ENCODE peak calls at places on chromosomes 3 and 15, in seven cellular contexts. B, R, Y, T, F, V and X are unnamed samples. For H3K27me3, the result is how much of the 10 kb centered on the place peaks cover.

GRCh38 chr3:14508966-14509795 is 31.0 kb downstream of the GRIP2 start:
- DNase-seq in B (no peak), R (peak), Y (peak), T (peak), F (peak), V (peak), X (peak)

GRCh38 chr3:141793476-141794260 is 30.5 kb downstream of the GRK7 start:
- DNase-seq in B (no peak), R (no peak), Y (no peak), T (no peak), F (no peak), V (no peak), X (no peak)

GRCh38 chr15:83993591-83993990 is 242.0 kb upstream of the GOLGA6L4 start:
- DNase-seq in B (no peak), R (no peak), Y (no peak), T (peak), F (no peak), V (peak), X (no peak)

GRCh38 chr3:167480748-167481147 is 6.9 kb upstream of the SERPINI2 start:
- DNase-seq in B (no peak), R (no peak), Y (no peak), T (no peak), F (no peak), V (no peak), X (no peak)

GRCh38 chr15:94535298-94536048 is 304.1 kb downstream of the MCTP2 start:
- DNase-seq in B (no peak), R (no peak), Y (no peak), T (no peak), F (no peak), V (no peak), X (no peak)

GRCh38 chr3:24623657-24624056 is 129.0 kb upstream of the THRB start:
- DNase-seq in B (no peak), R (no peak), Y (no peak), T (no peak), F (no peak), V (no peak), X (no peak)

GRCh38 chr15:89845305-89845893 is 30.7 kb upstream of the ANPEP start:
- DNase-seq in B (peak), R (no peak), Y (no peak), T (peak), F (no peak), V (peak), X (no peak)

GRCh38 chr3:190183121-190183520 is 62.4 kb upstream of the P3H2 start:
- DNase-seq in B (peak), R (no peak), Y (no peak), T (no peak), F (no peak), V (peak), X (no peak)

GRCh38 chr15:90203922-90204321 is 2.8 kb downstream of the SEMA4B start:
- DNase-seq in B (no peak), R (no peak), Y (no peak), T (no peak), F (peak), V (no peak), X (no peak)

DNA sequence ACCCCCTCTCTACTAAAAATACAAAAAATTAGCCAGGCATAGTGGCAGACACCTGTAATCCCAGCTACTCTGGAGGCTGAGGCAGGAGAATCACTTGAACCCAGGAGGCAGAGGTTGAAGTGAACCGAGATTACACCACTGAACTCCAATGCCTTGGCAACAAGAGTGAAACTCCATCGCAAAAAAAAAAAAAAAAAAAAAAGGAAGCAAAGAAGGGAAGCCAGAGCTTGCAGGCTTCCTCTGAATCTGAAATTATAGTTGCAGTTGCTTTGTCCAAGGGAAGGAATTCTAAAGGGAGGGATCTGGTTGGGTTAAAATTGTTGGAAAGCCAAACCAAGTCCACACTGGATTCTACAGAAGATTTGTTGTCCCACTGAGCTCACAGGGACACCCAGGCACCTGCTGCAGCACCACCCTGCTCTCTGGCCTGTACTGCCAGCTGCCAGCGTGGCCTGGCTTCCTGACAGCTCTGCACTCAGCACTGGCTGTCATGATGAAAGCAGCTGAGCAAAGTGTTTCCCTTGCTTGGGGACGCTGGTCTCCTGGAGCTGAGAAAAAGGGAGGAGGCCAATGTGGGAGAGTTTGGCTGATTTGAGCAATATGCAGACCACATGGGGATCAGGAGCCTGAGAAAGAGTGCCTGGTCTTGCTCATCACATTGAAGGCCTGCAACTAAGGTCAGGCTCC is 88.8 kb upstream of the HES1 start:
- DNase-seq in B (no peak), R (no peak), Y (no peak), T (peak), F (peak), V (no peak), X (no peak)
- H3K27ac ChIP-seq in B (no peak), R (no peak), Y (no peak), T (peak), F (peak), V (no peak), X (no peak)

DNA sequence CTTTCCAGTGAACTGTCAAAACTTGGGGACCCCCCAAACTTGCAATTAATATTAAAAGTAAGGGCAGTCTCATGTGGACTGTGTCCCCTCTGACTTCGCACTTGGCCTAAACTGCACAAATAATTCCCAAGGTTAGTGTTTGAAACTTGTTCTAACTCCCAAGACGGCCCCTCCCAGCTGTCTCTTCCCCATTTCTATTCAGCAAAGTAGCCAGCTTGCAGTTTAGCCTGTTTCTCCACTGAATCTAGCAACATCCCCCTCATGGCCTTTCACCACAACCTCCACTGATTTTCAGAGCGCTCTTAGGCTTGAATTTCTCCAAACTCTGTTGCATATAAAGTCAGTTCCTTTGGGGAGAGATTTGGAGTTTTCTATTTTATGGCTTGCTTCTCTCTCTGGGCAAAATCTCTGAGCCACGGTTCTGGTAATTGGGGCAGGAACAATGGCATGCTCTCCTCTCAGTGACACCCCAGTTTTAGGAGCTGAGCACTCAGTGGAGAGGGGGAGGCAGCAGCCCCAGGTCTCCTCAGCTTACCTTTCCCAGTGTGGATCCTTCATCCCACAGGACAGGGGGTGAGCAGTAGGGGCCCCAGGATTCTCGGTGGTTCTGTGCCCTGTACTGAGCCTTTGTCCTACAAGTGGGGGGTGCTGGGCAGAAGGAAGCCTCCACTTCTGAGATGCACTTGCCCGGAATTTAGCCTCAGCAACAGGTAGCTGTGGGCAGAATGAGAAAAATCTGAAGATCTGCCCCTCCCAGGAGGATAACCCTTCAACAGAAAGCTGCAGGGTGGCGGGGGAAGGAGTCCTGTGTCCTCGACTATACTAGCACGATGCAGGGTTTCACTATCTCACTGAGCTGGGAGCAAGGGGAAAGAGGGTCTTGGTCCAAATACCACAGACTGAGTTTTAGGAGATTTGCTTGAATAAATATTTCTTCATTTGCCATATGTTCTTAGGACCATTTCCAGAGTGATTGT is 39.3 kb upstream of the GATA2 start:
- DNase-seq in B (no peak), R (no peak), Y (no peak), T (no peak), F (no peak), V (no peak), X (no peak)
- H3K27me3 ChIP-seq in B (under half), R (under half), Y (under half), T (under half), F (under half), V (under half), X (under half)

GRCh38 chr3:56800373-56801150 is 1.2 kb downstream of the ARHGEF3 start:
- DNase-seq in B (no peak), R (peak), Y (peak), T (peak), F (no peak), V (no peak), X (peak)
- H3K4me3 ChIP-seq in B (peak), R (peak), Y (peak), T (peak), F (peak), V (peak), X (peak)

GRCh38 chr3:113721638-113722037 is 24.4 kb downstream of the NAA50 start:
- DNase-seq in B (no peak), R (no peak), Y (no peak), T (no peak), F (no peak), V (no peak), X (no peak)
- H3K27ac ChIP-seq in B (no peak), R (no peak), Y (peak), T (no peak), F (no peak), V (no peak), X (no peak)

DNA sequence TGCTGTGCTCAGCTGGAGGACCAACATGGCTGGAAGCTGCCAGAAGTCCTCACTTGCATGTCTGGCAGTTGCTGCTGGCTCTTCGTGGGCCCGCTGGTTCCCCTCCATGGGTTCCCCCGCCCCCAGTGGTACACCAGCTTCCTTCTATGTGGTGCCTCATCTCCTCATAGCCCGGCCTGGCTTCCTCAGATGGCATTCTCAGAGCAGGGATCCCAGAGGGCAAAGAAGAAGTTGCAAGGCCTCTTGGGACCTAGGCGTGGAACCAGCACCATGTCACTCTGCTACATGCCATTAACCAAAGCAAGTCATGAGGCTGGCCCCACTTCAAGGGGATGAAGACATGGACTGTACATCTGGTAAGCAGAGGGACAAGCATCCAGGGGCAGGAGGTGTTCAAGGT is 2.9 kb upstream of the CFAP92 start:
- DNase-seq in B (no peak), R (no peak), Y (no peak), T (no peak), F (no peak), V (no peak), X (no peak)
- H3K27me3 ChIP-seq in B (half or more), R (under half), Y (under half), T (under half), F (under half), V (half or more), X (under half)

GRCh38 chr15:25176991-25177954 is 222.5 kb downstream of the SNRPN start:
- DNase-seq in B (no peak), R (no peak), Y (no peak), T (no peak), F (peak), V (no peak), X (no peak)
- H3K4me3 ChIP-seq in B (no peak), R (no peak), Y (no peak), T (no peak), F (no peak), V (no peak), X (no peak)

GRCh38 chr15:74663303-74664027 is 32.4 kb downstream of the EDC3 start:
- DNase-seq in B (no peak), R (no peak), Y (no peak), T (no peak), F (no peak), V (no peak), X (no peak)

GRCh38 chr15:74662064-74662860 is 33.6 kb downstream of the EDC3 start:
- DNase-seq in B (no peak), R (no peak), Y (no peak), T (no peak), F (no peak), V (no peak), X (no peak)

GRCh38 chr15:74664670-74665069 is 31.2 kb downstream of the EDC3 start:
- DNase-seq in B (no peak), R (no peak), Y (no peak), T (no peak), F (no peak), V (no peak), X (no peak)

GRCh38 chr15:74667973-74668372 is 27.9 kb downstream of the EDC3 start:
- DNase-seq in B (no peak), R (no peak), Y (no peak), T (no peak), F (no peak), V (no peak), X (no peak)

GRCh38 chr15:74664028-74664616 is 31.7 kb downstream of the EDC3 start:
- DNase-seq in B (peak), R (no peak), Y (no peak), T (no peak), F (no peak), V (peak), X (no peak)
- H3K27ac ChIP-seq in B (peak), R (no peak), Y (no peak), T (no peak), F (peak), V (peak), X (no peak)

GRCh38 chr3:137761099-137761562 is 3.0 kb upstream of the SOX14 start:
- DNase-seq in B (no peak), R (no peak), Y (no peak), T (no peak), F (peak), V (no peak), X (no peak)

GRCh38 chr3:137762674-137763593 is 1.2 kb upstream of the SOX14 start:
- DNase-seq in B (no peak), R (no peak), Y (no peak), T (no peak), F (peak), V (no peak), X (no peak)

GRCh38 chr3:137763594-137763938 is 549 bp upstream of the SOX14 start:
- DNase-seq in B (no peak), R (no peak), Y (no peak), T (no peak), F (peak), V (no peak), X (no peak)

GRCh38 chr3:137760341-137761098 is 3.6 kb upstream of the SOX14 start:
- DNase-seq in B (no peak), R (no peak), Y (no peak), T (no peak), F (peak), V (no peak), X (no peak)

GRCh38 chr3:137761563-137762503 is 2.3 kb upstream of the SOX14 start:
- DNase-seq in B (no peak), R (no peak), Y (no peak), T (no peak), F (peak), V (no peak), X (no peak)
- H3K27me3 ChIP-seq in B (half or more), R (under half), Y (under half), T (under half), F (half or more), V (half or more), X (under half)